ENCODE peak calls at places on chromosome 1, in seven cellular contexts. Y, A, U, L, V, M and H are unnamed samples.

GRCh38 chr1:221165331-221166161 is 286.3 kb downstream of the HLX start:
- DNase-seq in Y (no peak), A (no peak), U (no peak), L (no peak), V (no peak), M (no peak), H (no peak)

GRCh38 chr1:54813479-54814147 is 12.5 kb upstream of the TTC22 start:
- DNase-seq in Y (no peak), A (no peak), U (peak; percentile 9), L (no peak), V (no peak), M (no peak), H (no peak)

GRCh38 chr1:181010789-181011188 is 11.9 kb downstream of the STX6 start:
- DNase-seq in Y (no peak), A (no peak), U (no peak), L (no peak), V (no peak), M (no peak), H (no peak)

GRCh38 chr1:70745199-70745598 is 302.4 kb downstream of the PTGER3 start:
- DNase-seq in Y (no peak), A (peak; percentile 40), U (no peak), L (no peak), V (no peak), M (no peak), H (no peak)

GRCh38 chr1:210236840-210237409 is 4.3 kb downstream of the SERTAD4 start:
- DNase-seq in Y (peak; percentile 33), A (no peak), U (peak; percentile 31), L (no peak), V (peak; percentile 88), M (no peak), H (no peak)

GRCh38 chr1:223741861-223742260 is 29.5 kb downstream of the CAPN2 start:
- DNase-seq in Y (no peak), A (no peak), U (no peak), L (no peak), V (no peak), M (no peak), H (no peak)

GRCh38 chr1:118913818-118914217 is 74.3 kb downstream of the TBX15 start:
- DNase-seq in Y (no peak), A (no peak), U (no peak), L (no peak), V (no peak), M (no peak), H (no peak)

GRCh38 chr1:62294211-62294610 is 25.0 kb downstream of the KANK4 start:
- DNase-seq in Y (peak; percentile 41), A (no peak), U (no peak), L (no peak), V (no peak), M (peak; percentile 6), H (no peak)

GRCh38 chr1:242081446-242081845 is 82.5 kb upstream of the MAP1LC3C start:
- DNase-seq in Y (no peak), A (peak; percentile 2), U (no peak), L (no peak), V (no peak), M (no peak), H (no peak)

GRCh38 chr1:228407118-228408040 is 744 bp upstream of the TRIM11 start:
- DNase-seq in Y (no peak), A (no peak), U (no peak), L (peak; percentile 15), V (no peak), M (no peak), H (no peak)

GRCh38 chr1:231161711-231162299 is at the start of gene TRIM67:
- DNase-seq in Y (peak; percentile 28), A (no peak), U (peak; percentile 45), L (no peak), V (no peak), M (no peak), H (no peak)

GRCh38 chr1:222455188-222455879 is 92.6 kb downstream of the HHIPL2 start:
- DNase-seq in Y (peak; percentile 84), A (peak; percentile 86), U (peak; percentile 90), L (peak; percentile 86), V (peak; percentile 87), M (peak; percentile 75), H (peak; percentile 67)

GRCh38 chr1:116485071-116485735 is 85.6 kb downstream of the CD58 start:
- DNase-seq in Y (peak; percentile 89), A (peak; percentile 60), U (peak; percentile 92), L (peak; percentile 94), V (peak; percentile 88), M (peak; percentile 88), H (peak; percentile 81)
- H3K27ac ChIP-seq in Y (peak overlapping the region; percentile 75), A (no peak overlapping the region), U (no peak overlapping the region), L (no peak overlapping the region), V (peak overlapping the region; percentile 12), M (no peak overlapping the region), H (no peak overlapping the region)

DNA sequence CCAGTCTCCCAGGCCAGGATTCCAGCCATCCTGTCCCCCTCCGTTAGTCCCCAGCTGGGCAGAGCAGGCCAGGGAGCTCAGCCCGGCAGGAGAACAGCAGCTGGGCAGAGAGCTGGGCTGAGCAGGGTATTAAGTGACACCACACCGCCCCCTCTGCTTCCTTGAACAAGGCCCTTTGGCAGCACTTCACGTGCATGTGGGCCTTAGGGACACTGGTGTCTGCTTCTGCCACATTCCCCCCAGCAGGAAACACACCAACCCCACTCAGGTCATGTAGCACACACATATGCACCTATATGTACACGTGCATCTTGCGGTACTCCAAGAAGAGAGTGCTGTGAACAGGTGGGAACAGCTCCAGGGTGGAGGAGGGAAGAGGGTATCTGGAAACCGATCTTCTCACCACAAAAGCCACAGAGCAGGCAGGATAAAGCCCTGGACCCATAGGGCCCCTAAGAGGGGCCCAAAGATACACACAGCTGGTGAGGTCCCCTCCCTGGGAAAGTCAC is 4.6 kb downstream of the EPHA2 start:
- DNase-seq in Y (no peak), A (no peak), U (peak; percentile 55), L (no peak), V (no peak), M (peak; percentile 64), H (no peak)
- H3K4me1 ChIP-seq in Y (peaks cover 74% of the 10 kb centered on the region), A (no peaks in the 10 kb centered on the region), U (peaks cover 59% of the 10 kb centered on the region), L (peaks cover 57% of the 10 kb centered on the region), V (no peaks in the 10 kb centered on the region), M (peaks cover 16% of the 10 kb centered on the region), H (peaks cover 44% of the 10 kb centered on the region)

GRCh38 chr1:208717490-208717889 is 473.3 kb upstream of the PLXNA2 start:
- DNase-seq in Y (no peak), A (no peak), U (no peak), L (no peak), V (no peak), M (no peak), H (no peak)
- H3K27ac ChIP-seq in Y (no peak overlapping the region), A (no peak overlapping the region), U (no peak overlapping the region), L (no peak overlapping the region), V (no peak overlapping the region), M (no peak overlapping the region), H (no peak overlapping the region)

GRCh38 chr1:1144122-1144842 is 28.4 kb upstream of the C1orf159 start:
- DNase-seq in Y (no peak), A (peak; percentile 50), U (no peak), L (peak; percentile 81), V (no peak), M (peak; percentile 84), H (peak; percentile 71)

GRCh38 chr1:1145547-1145914 is 28.1 kb upstream of the TTLL10 start:
- DNase-seq in Y (no peak), A (no peak), U (no peak), L (no peak), V (no peak), M (no peak), H (no peak)

GRCh38 chr1:1143636-1144035 is 27.7 kb upstream of the C1orf159 start:
- DNase-seq in Y (no peak), A (no peak), U (no peak), L (no peak), V (no peak), M (no peak), H (no peak)

GRCh38 chr1:1146026-1146425 is 27.7 kb upstream of the TTLL10 start:
- DNase-seq in Y (no peak), A (no peak), U (no peak), L (no peak), V (no peak), M (no peak), H (no peak)

GRCh38 chr1:1144843-1145546 is 28.7 kb upstream of the TTLL10 start:
- DNase-seq in Y (no peak), A (no peak), U (no peak), L (no peak), V (no peak), M (no peak), H (no peak)
- H3K4me1 ChIP-seq in Y (no peaks in the 10 kb centered on the region), A (peaks cover 14% of the 10 kb centered on the region), U (no peaks in the 10 kb centered on the region), L (no peaks in the 10 kb centered on the region), V (no peaks in the 10 kb centered on the region), M (no peaks in the 10 kb centered on the region), H (peaks cover 16% of the 10 kb centered on the region)

DNA sequence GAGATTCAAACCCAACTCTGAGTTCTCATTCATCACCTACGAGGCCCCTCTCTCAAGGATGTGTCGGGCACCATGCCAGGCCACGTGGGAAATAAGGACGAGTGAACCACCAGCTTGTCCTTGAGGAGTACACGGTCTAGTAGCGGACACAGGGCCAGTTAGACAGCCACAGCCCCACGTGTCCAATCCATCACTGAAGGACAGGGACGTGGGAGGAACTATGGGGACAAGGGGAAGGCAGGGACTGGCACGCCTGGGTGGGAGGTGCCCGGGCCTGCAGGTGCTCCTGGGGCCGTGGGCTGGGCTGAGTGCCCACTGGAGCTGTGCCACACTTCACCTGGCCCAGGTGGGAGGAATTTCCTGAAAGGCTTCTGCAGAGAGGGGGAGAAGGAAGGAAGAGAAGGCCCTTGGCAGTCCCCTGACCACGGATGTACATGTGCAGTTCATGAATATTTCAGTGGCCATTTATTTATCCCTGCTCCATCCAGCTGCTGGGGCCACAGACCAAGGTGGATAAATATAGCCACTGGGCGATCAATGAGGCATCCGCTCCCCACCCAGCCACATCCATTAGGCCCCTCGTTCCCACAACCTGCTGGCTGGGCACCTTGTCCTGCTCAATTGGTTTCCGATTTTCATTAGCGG is 59.7 kb downstream of the CASZ1 start:
- DNase-seq in Y (peak; percentile 91), A (no peak), U (peak; percentile 53), L (peak; percentile 88), V (no peak), M (no peak), H (no peak)
- H3K27ac ChIP-seq in Y (peak overlapping the region; percentile 75), A (no peak overlapping the region), U (no peak overlapping the region), L (peak overlapping the region; percentile 76), V (peak overlapping the region; percentile 89), M (no peak overlapping the region), H (no peak overlapping the region)

GRCh38 chr1:34028381-34029055 is 136.5 kb downstream of the CSMD2 start:
- DNase-seq in Y (no peak), A (no peak), U (no peak), L (no peak), V (no peak), M (no peak), H (no peak)
- H3K4me1 ChIP-seq in Y (no peaks in the 10 kb centered on the region), A (no peaks in the 10 kb centered on the region), U (no peaks in the 10 kb centered on the region), L (no peaks in the 10 kb centered on the region), V (no peaks in the 10 kb centered on the region), M (no peaks in the 10 kb centered on the region), H (no peaks in the 10 kb centered on the region)

GRCh38 chr1:93078935-93079654 is at the start of gene MTF2:
- DNase-seq in Y (peak; percentile 95), A (peak; percentile 86), U (peak; percentile 97), L (peak; percentile 98), V (peak; percentile 89), M (peak; percentile 98), H (peak; percentile 94)
- H3K27ac ChIP-seq in Y (peak within 1 kb of the TSS; percentile 84), A (peak within 1 kb of the TSS; percentile 28), U (peak within 1 kb of the TSS; percentile 88), L (peak within 1 kb of the TSS; percentile 83), V (peak within 1 kb of the TSS; percentile 83), M (peak within 1 kb of the TSS; percentile 98), H (peak within 1 kb of the TSS; percentile 84)